ENCODE peak calls at places on chromosome 2, in six cellular contexts. C is H9, V is IMR-90, U is neuronal stem cell, X is mesenchymal stem cell, Z is trophoblast cell. F is an unnamed sample.

GRCh38 chr2:236954641-236955040 is 131.0 kb upstream of the COPS8 start:
- DNase-seq in V (no peak), C (no peak), Z (no peak), X (no peak), U (no peak), F (no peak)

GRCh38 chr2:197292614-197293013 is 18.0 kb downstream of the ANKRD44 start:
- DNase-seq in C (no peak), V (no peak), U (no peak), X (no peak), Z (no peak), F (no peak)

GRCh38 chr2:79272616-79273015 is 113.1 kb upstream of the REG3A start:
- DNase-seq in V (no peak), Z (no peak), C (no peak), U (no peak), X (no peak), F (no peak)

GRCh38 chr2:231554748-231555545 is 24.7 kb upstream of the NMUR1 start:
- DNase-seq in C (no peak), V (peak), U (no peak), X (peak), Z (no peak), F (no peak)

GRCh38 chr2:120989911-120990441 is 254.3 kb downstream of the GLI2 start:
- DNase-seq in Z (no peak), X (no peak), C (peak), U (no peak), V (no peak), F (peak)

GRCh38 chr2:237210763-237211162 is 125.1 kb downstream of the COPS8 start:
- DNase-seq in V (no peak), Z (no peak), U (no peak), X (no peak), C (peak), F (no peak)

GRCh38 chr2:152740743-152741328 is 22.4 kb downstream of the ARL6IP6 start:
- DNase-seq in C (no peak), V (peak), X (peak), Z (no peak), U (no peak), F (no peak)

GRCh38 chr2:98828369-98828744 is 97.4 kb upstream of the MGAT4A start:
- DNase-seq in Z (no peak), U (no peak), X (no peak), C (no peak), V (no peak), F (no peak)

GRCh38 chr2:224126459-224126858 is 87.4 kb upstream of the SERPINE2 start:
- DNase-seq in X (no peak), C (no peak), V (no peak), U (no peak), Z (no peak), F (no peak)

GRCh38 chr2:224121406-224122067 is 82.5 kb upstream of the SERPINE2 start:
- DNase-seq in Z (no peak), X (no peak), U (no peak), C (no peak), V (no peak), F (no peak)

GRCh38 chr2:224122542-224122941 is 83.5 kb upstream of the SERPINE2 start:
- DNase-seq in X (no peak), V (no peak), U (no peak), C (no peak), Z (no peak), F (no peak)

GRCh38 chr2:224127871-224128501 is 88.9 kb upstream of the SERPINE2 start:
- DNase-seq in X (peak), U (no peak), Z (no peak), V (peak), C (no peak), F (no peak)

DNA sequence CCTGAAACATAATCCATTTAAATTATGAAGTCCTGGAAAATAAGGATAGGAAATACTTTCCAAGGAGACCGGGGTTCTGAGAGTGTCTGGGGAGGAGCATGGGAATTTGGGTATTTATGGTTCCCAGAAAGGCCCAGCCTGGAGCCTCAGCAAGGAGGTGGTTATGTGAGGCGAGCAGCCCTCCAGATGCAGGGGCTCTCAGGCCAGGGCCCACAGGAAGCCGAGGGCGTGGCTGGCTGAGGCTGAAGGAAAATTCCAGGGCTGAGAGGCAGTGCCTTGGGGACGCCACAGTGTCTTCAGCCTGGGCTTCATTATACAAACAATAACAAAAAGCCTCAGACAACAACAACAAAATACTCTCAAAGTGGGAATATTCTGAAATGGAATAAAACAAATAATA is 86.9 kb upstream of the SERPINE2 start:
- DNase-seq in C (peak), X (peak), V (no peak), U (no peak), Z (no peak), F (no peak)
- H3K14ac ChIP-seq in C (no peak), X (no peak), V (no peak), U (no peak), Z (no peak), F (no peak)

DNA sequence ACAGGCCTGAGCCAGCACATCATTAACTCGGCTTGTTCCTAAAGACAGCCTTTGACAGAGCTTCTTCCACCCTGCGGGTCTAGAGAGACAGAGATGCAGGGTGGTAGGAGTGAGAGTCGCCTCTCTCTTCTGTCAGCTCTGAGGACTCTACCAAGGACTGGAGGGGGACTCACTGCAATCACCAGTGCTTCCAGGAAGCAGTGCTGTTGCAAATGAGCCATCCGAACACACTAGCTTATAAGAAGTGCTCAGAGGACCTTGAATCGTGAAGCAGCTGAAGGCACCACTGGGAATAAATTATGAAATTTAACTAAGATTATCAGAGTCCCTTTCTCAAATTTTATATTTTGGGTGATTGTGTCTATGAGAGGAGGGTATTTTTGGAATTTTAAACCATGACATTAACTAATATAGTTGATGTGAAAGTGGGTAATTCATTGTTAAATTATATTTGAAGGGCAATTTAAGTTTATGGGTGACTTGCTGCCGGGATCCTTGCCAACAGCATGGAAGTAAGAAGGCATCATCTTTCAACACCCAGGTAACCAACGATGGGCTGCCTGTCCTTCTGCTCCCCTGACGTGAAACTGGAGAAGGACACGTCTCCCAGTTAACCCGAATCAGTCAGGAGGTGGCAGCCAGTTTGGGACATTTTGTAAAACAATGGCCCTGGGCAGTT is 43.6 kb upstream of the PXDN start:
- DNase-seq in Z (no peak), X (no peak), V (no peak), C (no peak), U (no peak), F (no peak)
- H3K14ac ChIP-seq in Z (no peak), X (no peak), V (no peak), C (no peak), U (peak), F (no peak)

GRCh38 chr2:24707141-24707540 is 86.0 kb downstream of the PTRHD1 start:
- DNase-seq in Z (no peak), C (no peak), X (no peak), U (no peak), V (no peak), F (no peak)

GRCh38 chr2:24704682-24705081 is 88.5 kb downstream of the PTRHD1 start:
- DNase-seq in Z (no peak), V (peak), X (no peak), U (no peak), C (no peak), F (no peak)

GRCh38 chr2:24697792-24698191 is 95.4 kb downstream of the PTRHD1 start:
- DNase-seq in U (no peak), Z (no peak), X (no peak), C (no peak), V (no peak), F (no peak)

GRCh38 chr2:24708537-24709152 is 84.5 kb downstream of the PTRHD1 start:
- DNase-seq in Z (no peak), U (no peak), V (peak), C (no peak), X (peak), F (no peak)

DNA sequence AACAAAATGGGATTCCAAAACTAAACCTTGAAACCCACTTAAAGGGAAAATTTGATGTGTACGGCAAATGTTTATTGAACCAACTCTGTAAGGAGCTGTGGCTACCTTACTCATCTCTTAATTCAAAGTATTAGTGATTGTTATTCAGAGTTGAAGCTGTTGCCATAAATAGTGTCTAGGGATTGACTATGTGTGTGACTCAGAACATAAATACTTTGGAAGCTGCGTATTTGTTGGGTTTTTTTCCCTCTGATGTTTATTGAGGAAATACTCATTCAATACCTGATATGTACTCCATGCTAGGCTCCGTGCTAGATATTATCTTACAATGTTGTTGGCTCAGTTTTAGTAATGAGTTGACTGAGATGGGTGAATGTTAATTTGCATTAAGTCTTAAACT is 90.4 kb downstream of the PTRHD1 start:
- DNase-seq in V (peak), Z (peak), X (peak), C (no peak), U (no peak), F (no peak)
- H3K14ac ChIP-seq in V (no peak), Z (no peak), X (no peak), C (no peak), U (no peak), F (no peak)

GRCh38 chr2:38529208-38529607 is 73.5 kb downstream of the HNRNPLL start:
- DNase-seq in U (no peak), V (no peak), Z (no peak), X (no peak), C (no peak), F (no peak)

GRCh38 chr2:38526195-38526594 is 76.5 kb downstream of the HNRNPLL start:
- DNase-seq in Z (no peak), U (no peak), C (no peak), X (peak), V (peak), F (no peak)

GRCh38 chr2:38524580-38524979 is 78.1 kb downstream of the HNRNPLL start:
- DNase-seq in Z (no peak), U (no peak), C (no peak), V (no peak), X (no peak), F (no peak)

GRCh38 chr2:38528008-38528442 is 74.7 kb downstream of the HNRNPLL start:
- DNase-seq in X (peak), C (peak), U (no peak), Z (peak), V (peak), F (no peak)

DNA sequence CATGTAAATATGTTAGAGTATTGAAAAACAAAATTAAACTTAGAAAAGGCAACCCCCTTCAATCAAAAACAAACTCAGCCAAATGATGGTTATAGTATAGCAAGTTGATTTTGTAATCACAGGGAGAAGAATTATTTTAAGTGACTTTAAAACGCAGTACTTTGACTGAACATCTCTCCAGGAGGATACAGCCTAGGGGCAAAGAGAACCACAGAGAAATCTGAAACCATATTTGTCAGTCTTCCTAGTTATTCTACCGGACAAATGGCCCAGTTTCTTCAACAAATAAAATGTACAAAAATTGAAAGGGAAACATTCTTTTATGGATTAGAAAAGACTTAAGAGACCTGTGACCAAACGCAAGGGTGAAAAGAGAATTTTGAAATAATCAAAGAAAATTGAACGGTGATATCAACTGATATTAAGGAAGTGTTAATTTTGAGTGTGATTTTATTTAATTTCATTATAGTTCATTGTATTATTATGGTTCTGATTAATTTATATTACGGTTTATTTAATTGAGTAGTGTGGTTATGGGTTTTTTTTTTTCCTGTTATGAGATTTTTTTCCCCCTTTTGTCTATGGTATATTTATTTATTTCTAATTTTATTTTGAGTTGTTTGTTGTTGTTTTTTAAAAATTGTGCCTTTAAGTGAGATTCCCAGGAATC is 75.3 kb downstream of the HNRNPLL start:
- DNase-seq in X (no peak), Z (no peak), C (no peak), U (no peak), V (no peak), F (no peak)
- H3K14ac ChIP-seq in X (no peak), Z (no peak), C (no peak), U (no peak), V (peak), F (no peak)